ENCODE peak calls at places on chromosomes 5 and 9, in eight cellular contexts. Q is Caki2; G is RCC 7860; E is mesothelial cell of epicardium; S is A549; J is activated naive CD4-positive, alpha-beta T cell treated with anti-CD3 and anti-CD28 coated beads for 36 hours; O is NAMALWA; B is NCI-H69. Z is an unnamed sample.

GRCh38 chr5:148457183-148457620 is 73.4 kb downstream of the FBXO38 start:
- DNase-seq in B (peak; percentile 99), Q (no peak), O (peak; percentile 71), E (no peak), J (peak; percentile 35), G (no peak), S (peak; percentile 9), Z (peak; percentile 38)

GRCh38 chr5:1734271-1734907 is 65.2 kb downstream of the MRPL36 start:
- DNase-seq in O (no peak), Q (no peak), E (no peak), B (no peak), G (no peak), J (no peak), S (no peak), Z (no peak)

GRCh38 chr9:125970340-125970739 is 223.2 kb downstream of the PBX3 start:
- DNase-seq in J (no peak), O (no peak), Q (no peak), S (no peak), B (peak; percentile 37), G (no peak), E (no peak), Z (no peak)

GRCh38 chr9:69932901-69933300 is 110.7 kb upstream of the MAMDC2 start:
- DNase-seq in G (peak; percentile 38), O (peak; percentile 45), J (no peak), E (no peak), B (peak; percentile 39), Q (no peak), S (peak; percentile 13), Z (peak; percentile 8)

GRCh38 chr5:151215546-151215880 is 8.4 kb downstream of the CCDC69 start:
- DNase-seq in O (peak; percentile 52), Q (no peak), S (no peak), E (no peak), J (no peak), B (no peak), G (no peak), Z (no peak)

GRCh38 chr5:68303038-68303738 is 87.6 kb downstream of the PIK3R1 start:
- DNase-seq in Q (no peak), J (no peak), S (no peak), G (peak; percentile 15), B (peak; percentile 62), O (no peak), E (no peak), Z (no peak)

GRCh38 chr9:130940693-130941576 is 1.9 kb upstream of the FIBCD1 start:
- DNase-seq in S (peak; percentile 73), O (peak; percentile 63), E (peak; percentile 88), B (peak; percentile 95), J (peak; percentile 87), Q (peak; percentile 62), G (peak; percentile 36), Z (peak; percentile 59)

GRCh38 chr5:53607896-53608295 is 47.5 kb downstream of the NDUFS4 start:
- DNase-seq in G (no peak), E (no peak), S (no peak), J (no peak), O (no peak), B (no peak), Q (no peak), Z (no peak)

GRCh38 chr5:139492700-139493192 is 10.2 kb upstream of the STING1 start:
- DNase-seq in S (no peak), J (no peak), E (no peak), Q (peak; percentile 42), O (no peak), B (no peak), G (peak; percentile 62), Z (no peak)

GRCh38 chr9:95107001-95107749 is 210.3 kb downstream of the FANCC start:
- DNase-seq in E (no peak), Q (no peak), B (no peak), S (no peak), G (no peak), O (no peak), J (no peak), Z (no peak)

GRCh38 chr9:108469654-108470053 is 386.1 kb downstream of the ACTL7B start:
- DNase-seq in J (no peak), S (no peak), O (no peak), Q (no peak), G (peak; percentile 23), E (no peak), B (no peak), Z (peak; percentile 74)

GRCh38 chr9:33080534-33080933 is 4.1 kb upstream of the SMU1 start:
- DNase-seq in B (peak; percentile 33), O (no peak), S (no peak), J (peak; percentile 39), G (no peak), E (no peak), Q (no peak), Z (no peak)

GRCh38 chr9:31715250-31715649 is 669.2 kb upstream of the ACO1 start:
- DNase-seq in B (peak; percentile 56), S (no peak), J (no peak), Q (no peak), E (no peak), O (no peak), G (no peak), Z (no peak)

GRCh38 chr5:177455036-177455660 is 8.5 kb downstream of the PRR7 start:
- DNase-seq in E (peak; percentile 91), S (peak; percentile 84), J (peak; percentile 96), B (peak; percentile 96), G (peak; percentile 64), Q (peak; percentile 90), O (peak; percentile 95), Z (peak; percentile 87)

GRCh38 chr5:54533541-54534179 is 16.1 kb downstream of the SNX18 start:
- DNase-seq in Q (no peak), B (no peak), G (no peak), J (no peak), E (no peak), O (no peak), S (no peak), Z (no peak)

GRCh38 chr9:112472996-112473395 is 13.6 kb upstream of the KIAA1958 start:
- DNase-seq in G (no peak), Q (no peak), O (no peak), E (no peak), J (no peak), B (no peak), S (no peak), Z (no peak)

GRCh38 chr5:175821790-175822211 is 49.6 kb upstream of the CPLX2 start:
- DNase-seq in J (peak; percentile 35), E (no peak), G (peak; percentile 87), B (no peak), O (no peak), Q (no peak), S (peak; percentile 74), Z (no peak)

GRCh38 chr5:172411423-172412111 is 42.8 kb downstream of the SH3PXD2B start:
- DNase-seq in B (no peak), E (no peak), O (no peak), G (no peak), S (no peak), Q (no peak), J (peak; percentile 60), Z (peak; percentile 46)

GRCh38 chr5:78360674-78361225 is 333 bp downstream of the SCAMP1 start:
- DNase-seq in E (peak; percentile 62), J (no peak), O (no peak), G (no peak), S (peak; percentile 62), Q (no peak), B (peak; percentile 92), Z (no peak)

GRCh38 chr5:138033275-138033808 is 463 bp upstream of the FAM13B start:
- DNase-seq in G (no peak), O (peak; percentile 48), J (peak; percentile 60), B (peak; percentile 83), S (no peak), E (no peak), Q (peak; percentile 45), Z (no peak)

GRCh38 chr5:6859001-6859400 is 145.8 kb downstream of the TENT4A start:
- DNase-seq in O (no peak), Q (no peak), J (no peak), B (no peak), G (no peak), E (no peak), S (no peak), Z (no peak)

GRCh38 chr9:131402738-131403492 is 9.0 kb downstream of the PRRC2B start:
- DNase-seq in J (no peak), O (peak; percentile 67), Q (peak; percentile 66), S (peak; percentile 64), B (peak; percentile 90), G (peak; percentile 70), E (no peak), Z (no peak)

GRCh38 chr5:149838881-149839739 is 105.5 kb downstream of the PDE6A start:
- DNase-seq in J (no peak), Q (peak; percentile 61), S (peak; percentile 43), G (peak; percentile 77), B (peak; percentile 8), E (no peak), O (no peak), Z (no peak)

GRCh38 chr5:20347334-20347733 is 359.3 kb upstream of the CDH18 start:
- DNase-seq in G (no peak), J (no peak), E (no peak), O (no peak), Q (no peak), B (no peak), S (no peak), Z (no peak)

GRCh38 chr5:178739452-178740180 is 9.2 kb upstream of the ZNF354A start:
- DNase-seq in B (no peak), G (no peak), J (no peak), S (no peak), Q (no peak), E (no peak), O (no peak), Z (no peak)

GRCh38 chr9:6226696-6227095 is 11.1 kb downstream of the IL33 start:
- DNase-seq in S (no peak), J (no peak), E (no peak), B (no peak), G (no peak), O (no peak), Q (no peak), Z (no peak)

GRCh38 chr5:3837544-3837943 is 241.9 kb downstream of the IRX1 start:
- DNase-seq in S (no peak), E (no peak), B (no peak), Q (no peak), O (no peak), G (no peak), J (no peak), Z (no peak)

GRCh38 chr9:129910628-129911567 is 75.6 kb downstream of the USP20 start:
- DNase-seq in E (no peak), G (peak; percentile 96), Q (peak; percentile 95), J (peak; percentile 46), S (peak; percentile 60), B (no peak), O (no peak), Z (peak; percentile 57)

GRCh38 chr9:38670542-38671371 is 49.2 kb downstream of the FAM240B start:
- DNase-seq in S (no peak), O (no peak), G (no peak), E (no peak), Q (no peak), J (no peak), B (peak; percentile 41), Z (peak; percentile 12)

GRCh38 chr9:757246-757881 is 84.1 kb upstream of the DMRT1 start:
- DNase-seq in J (peak; percentile 35), E (no peak), S (no peak), O (peak; percentile 46), G (no peak), Q (no peak), B (peak; percentile 12), Z (peak; percentile 95)

GRCh38 chr5:111453747-111454146 is 58.6 kb downstream of the STARD4 start:
- DNase-seq in E (peak; percentile 49), Q (no peak), G (peak; percentile 66), S (no peak), B (peak; percentile 95), O (no peak), J (no peak), Z (no peak)

GRCh38 chr5:53448851-53449250 is 31.6 kb upstream of the FST start:
- DNase-seq in G (no peak), Q (no peak), E (no peak), O (no peak), J (no peak), S (no peak), B (no peak), Z (no peak)

GRCh38 chr9:36327903-36328302 is 69.7 kb upstream of the GNE start:
- DNase-seq in J (no peak), Q (peak; percentile 37), B (no peak), O (no peak), G (peak; percentile 33), S (no peak), E (no peak), Z (no peak)

GRCh38 chr9:136105398-136106135 is 10.5 kb upstream of the NACC2 start:
- DNase-seq in O (no peak), Q (no peak), B (peak; percentile 65), E (no peak), G (no peak), S (no peak), J (no peak), Z (peak; percentile 73)

Z was measured in NB4.